ENCODE peak calls at places on chromosomes 3 and 15, in seven cellular contexts. X, B, Z, H, D, I and C are unnamed samples.

GRCh38 chr3:42819351-42819965 is 10.2 kb downstream of the ACKR2 start:
- DNase-seq in H (no peak), B (no peak), I (no peak), D (peak), X (no peak), Z (no peak), C (peak)

GRCh38 chr15:45790325-45790943 is 155.6 kb downstream of the SQOR start:
- DNase-seq in D (peak), H (no peak), Z (no peak), X (peak), B (peak), I (no peak), C (no peak)

GRCh38 chr3:46212101-46212500 is 4.0 kb upstream of the CCR1 start:
- DNase-seq in H (no peak), I (no peak), B (no peak), X (no peak), D (no peak), Z (no peak), C (no peak)

GRCh38 chr3:178536271-178537079 is at the start of gene KCNMB2:
- DNase-seq in I (no peak), B (peak), H (no peak), D (no peak), Z (no peak), X (no peak), C (no peak)

GRCh38 chr3:44845528-44846520 is 15.9 kb upstream of the TMEM42 start:
- DNase-seq in I (no peak), X (no peak), Z (peak), B (peak), H (no peak), D (no peak), C (no peak)

GRCh38 chr3:169658311-169658931 is 5.1 kb downstream of the MECOM start:
- DNase-seq in Z (no peak), X (no peak), B (peak), I (peak), D (peak), H (peak), C (no peak)

GRCh38 chr3:65689436-65689835 is 349.3 kb downstream of the MAGI1 start:
- DNase-seq in I (no peak), X (no peak), Z (no peak), B (no peak), H (no peak), D (no peak), C (no peak)

GRCh38 chr15:39685999-39686613 is 96.5 kb downstream of the FSIP1 start:
- DNase-seq in B (peak), I (no peak), D (peak), H (no peak), Z (no peak), X (peak), C (peak)

GRCh38 chr3:8416965-8417364 is 84.7 kb upstream of the LMCD1 start:
- DNase-seq in D (no peak), H (no peak), I (no peak), Z (no peak), X (no peak), B (peak), C (no peak)

GRCh38 chr3:56725175-56725574 is 42.1 kb upstream of the TASOR start:
- DNase-seq in D (no peak), X (peak), H (no peak), I (no peak), B (no peak), Z (no peak), C (no peak)

GRCh38 chr3:183513046-183513706 is 42.3 kb downstream of the KLHL6 start:
- DNase-seq in D (no peak), H (no peak), X (no peak), I (no peak), B (no peak), Z (no peak), C (no peak)

GRCh38 chr3:144470646-144471045 is 499.0 kb downstream of the DIPK2A start:
- DNase-seq in X (no peak), H (no peak), B (no peak), D (no peak), Z (no peak), I (no peak), C (no peak)

GRCh38 chr3:44865272-44866005 is 3.7 kb downstream of the TMEM42 start:
- DNase-seq in I (no peak), H (no peak), D (no peak), X (no peak), Z (no peak), B (no peak), C (no peak)

GRCh38 chr15:68676011-68676605 is 97.3 kb downstream of the CORO2B start:
- DNase-seq in H (no peak), Z (no peak), X (no peak), B (no peak), D (no peak), I (no peak), C (no peak)

DNA sequence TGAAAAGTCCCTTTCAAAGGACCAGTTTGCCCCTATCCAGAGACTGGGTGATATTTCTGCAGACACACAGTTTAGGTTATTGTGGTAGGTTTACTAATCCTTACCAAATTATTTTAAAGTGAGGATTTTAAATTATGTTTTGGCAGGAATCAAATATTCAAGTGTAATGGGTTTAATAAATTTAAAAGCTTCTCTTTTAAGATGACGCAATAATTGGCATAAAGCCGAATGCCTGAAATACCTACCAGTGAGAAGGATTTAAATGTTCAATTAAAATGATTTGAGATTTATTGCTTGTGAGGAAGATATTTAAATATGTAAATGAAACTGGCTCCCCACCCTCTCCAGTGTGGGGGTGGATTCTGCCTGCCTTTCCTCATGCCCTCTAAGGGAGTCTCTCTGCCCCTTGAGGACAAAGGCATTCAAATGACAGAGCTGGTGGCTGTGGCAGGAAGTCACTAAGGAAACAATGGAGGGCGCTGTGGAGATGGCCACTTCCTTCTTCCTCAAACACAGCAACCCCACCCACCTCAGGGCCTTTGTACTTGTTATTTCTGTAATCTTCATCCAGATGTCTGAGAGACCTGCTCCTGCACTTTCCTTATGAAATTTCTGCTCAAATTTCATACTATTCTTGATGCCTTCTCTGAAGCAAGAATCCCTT is 131.7 kb downstream of the TNIK start:
- DNase-seq in X (no peak), I (no peak), Z (no peak), H (no peak), D (peak), B (peak), C (no peak)
- TF ChIP-seq CTCF in X (no peak), I (no peak), Z (no peak), H (no peak), D (no peak), B (no peak), C (no peak)

DNA sequence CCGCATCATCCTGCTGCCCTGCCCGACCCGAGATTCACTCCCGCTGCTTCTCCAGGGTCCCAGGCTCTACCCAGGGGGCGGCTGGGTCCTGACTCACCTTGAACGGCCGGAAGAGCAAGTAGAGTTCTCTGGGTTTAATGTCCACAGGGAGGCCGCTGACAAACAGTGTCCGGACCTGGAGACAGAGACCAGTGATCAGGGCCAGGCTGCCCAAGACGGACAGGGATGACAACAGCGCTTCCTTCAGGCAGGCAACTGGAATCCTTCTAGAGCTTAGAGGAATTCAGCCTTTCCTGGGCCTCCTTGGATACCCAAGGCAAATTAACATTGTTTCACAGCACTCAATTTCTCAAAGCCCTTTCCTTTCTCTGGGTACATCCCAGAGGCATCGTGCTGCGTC is 23.9 kb downstream of the RBPMS2 start:
- DNase-seq in D (no peak), Z (no peak), H (no peak), I (no peak), X (no peak), B (no peak), C (no peak)
- TF ChIP-seq CTCF in D (no peak), Z (no peak), H (no peak), I (no peak), X (no peak), B (no peak), C (no peak)

DNA sequence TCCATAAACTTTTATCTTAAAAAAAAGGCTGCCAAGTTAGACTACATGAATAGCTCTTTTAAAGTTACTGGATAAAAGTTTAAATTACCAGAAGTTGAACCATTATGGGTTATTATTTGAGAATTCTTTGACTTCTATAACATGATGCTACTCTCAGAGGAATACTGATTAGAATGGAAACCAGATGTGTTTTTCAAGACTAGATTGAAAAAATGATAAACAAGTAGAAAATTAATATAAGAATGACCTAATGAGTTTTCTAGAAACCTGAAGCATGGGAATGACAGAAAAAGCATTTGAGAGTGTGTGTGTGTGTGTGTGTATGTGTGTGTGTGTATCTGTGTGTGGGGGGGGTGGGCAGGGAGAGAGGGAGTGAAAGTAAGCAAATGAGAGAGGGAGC is 12.4 kb upstream of the FGF7 start:
- DNase-seq in D (no peak), Z (no peak), X (no peak), H (no peak), I (no peak), B (no peak), C (no peak)
- TF ChIP-seq CTCF in D (no peak), Z (no peak), X (no peak), H (no peak), I (no peak), B (no peak), C (no peak)

GRCh38 chr15:33157636-33158035 is 36.9 kb downstream of the FMN1 start:
- DNase-seq in H (no peak), D (no peak), Z (no peak), B (no peak), X (no peak), I (no peak), C (no peak)

GRCh38 chr15:33158359-33158758 is 36.2 kb downstream of the FMN1 start:
- DNase-seq in H (no peak), I (no peak), B (no peak), D (no peak), Z (no peak), X (no peak), C (no peak)

GRCh38 chr15:33160581-33161165 is 33.8 kb downstream of the FMN1 start:
- DNase-seq in B (peak), I (no peak), Z (no peak), H (no peak), X (no peak), D (no peak), C (no peak)

GRCh38 chr15:33161209-33161608 is 33.3 kb downstream of the FMN1 start:
- DNase-seq in Z (no peak), H (no peak), I (no peak), X (no peak), D (no peak), B (no peak), C (no peak)

GRCh38 chr15:33160054-33160453 is 34.5 kb downstream of the FMN1 start:
- DNase-seq in B (no peak), I (no peak), H (no peak), Z (no peak), X (no peak), D (no peak), C (no peak)
- TF ChIP-seq CTCF in B (no peak), I (no peak), H (no peak), Z (no peak), X (no peak), D (no peak), C (no peak)

DNA sequence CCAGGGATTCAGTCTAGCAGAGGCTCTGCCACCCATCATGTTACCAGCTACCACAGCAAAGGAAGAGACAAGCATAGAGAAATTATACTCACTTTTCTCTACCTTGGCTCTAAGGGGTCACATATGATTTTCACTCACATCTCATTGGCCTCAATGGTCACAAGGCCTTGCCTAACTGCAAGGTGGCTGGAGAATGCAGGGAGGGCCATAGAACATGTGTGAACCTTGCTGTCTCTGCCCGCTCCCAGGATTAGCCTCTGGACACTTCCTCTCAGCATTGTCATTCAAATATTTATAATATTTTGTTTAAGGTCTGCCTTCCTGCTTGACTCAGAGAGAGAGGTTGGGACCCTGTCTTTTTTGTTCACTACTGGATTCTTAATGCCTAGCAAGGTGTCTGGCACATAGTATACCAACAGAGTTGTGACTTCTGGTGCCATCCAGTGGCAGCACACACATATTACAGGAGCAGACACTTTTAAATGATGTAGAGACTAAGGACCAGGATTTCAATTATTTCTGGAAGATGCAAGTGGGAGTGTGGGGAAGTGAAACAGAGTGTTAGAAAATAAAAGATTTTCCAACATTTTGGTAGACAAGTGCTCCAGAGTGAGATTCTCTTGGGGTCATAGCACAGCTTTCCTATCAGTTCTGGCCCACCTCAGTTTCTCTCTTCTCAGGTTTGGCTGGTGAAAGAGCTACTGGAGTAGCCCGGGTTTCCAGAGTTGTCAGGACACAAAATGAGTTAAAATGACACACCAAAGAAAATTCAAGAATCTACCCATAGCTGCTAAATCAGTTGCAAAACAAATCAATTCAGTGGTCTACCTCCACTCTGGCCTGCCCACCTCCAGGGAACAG is 119.0 kb upstream of the RASGRP1 start:
- DNase-seq in I (no peak), B (peak), X (peak), D (peak), Z (no peak), H (no peak), C (peak)
- TF ChIP-seq CTCF in I (peak), B (peak), X (peak), D (peak), Z (peak), H (peak), C (peak)

GRCh38 chr15:101213570-101213969 is 38.3 kb downstream of the CHSY1 start:
- DNase-seq in H (no peak), B (no peak), X (no peak), D (no peak), I (no peak), Z (no peak), C (no peak)
- TF ChIP-seq CTCF in H (no peak), B (no peak), X (no peak), D (no peak), I (no peak), Z (no peak), C (no peak)